ENCODE peak calls at places on chromosomes 1 and 21, in five cellular contexts. A, G, N, I and C are unnamed samples.

GRCh38 chr21:35614412-35614901 is 445.9 kb downstream of the SETD4 start:
- DNase-seq in A (no peak), N (no peak), I (no peak), G (no peak), C (no peak)

GRCh38 chr1:12405325-12406217 is 175.7 kb downstream of the VPS13D start:
- DNase-seq in A (no peak), N (no peak), I (no peak), G (no peak), C (peak; percentile 39)

GRCh38 chr1:183551924-183552323 is 38.3 kb downstream of the NCF2 start:
- DNase-seq in N (no peak), G (no peak), A (no peak), I (no peak), C (no peak)

GRCh38 chr1:10626781-10627410 is 152.1 kb downstream of the PEX14 start:
- DNase-seq in I (no peak), N (no peak), A (no peak), G (no peak), C (no peak)

GRCh38 chr1:245503548-245503947 is 348.8 kb downstream of the KIF26B start:
- DNase-seq in A (no peak), N (no peak), G (no peak), I (no peak), C (no peak)

GRCh38 chr1:48776400-48777218 is at the start of gene BEND5:
- DNase-seq in N (peak; percentile 27), I (peak; percentile 34), G (peak; percentile 57), A (peak; percentile 78), C (no peak)

GRCh38 chr21:40769231-40769630 is 77.7 kb downstream of the DSCAM start:
- DNase-seq in N (no peak), A (no peak), I (no peak), G (no peak), C (no peak)

GRCh38 chr1:235997049-235997448 is 67.8 kb downstream of the NID1 start:
- DNase-seq in A (no peak), G (no peak), I (no peak), N (no peak), C (no peak)

GRCh38 chr1:220803401-220804201 is 16.9 kb downstream of the MTARC1 start:
- DNase-seq in G (peak; percentile 53), I (no peak), A (no peak), N (no peak), C (no peak)

GRCh38 chr1:30416221-30416820 is 307.1 kb downstream of the MATN1 start:
- DNase-seq in I (no peak), N (no peak), G (peak; percentile 4), A (no peak), C (no peak)

GRCh38 chr21:39776589-39776988 is 31.6 kb downstream of the IGSF5 start:
- DNase-seq in I (no peak), G (no peak), A (no peak), N (no peak), C (no peak)

GRCh38 chr1:183995322-183996035 is 42.0 kb downstream of the COLGALT2 start:
- DNase-seq in A (no peak), I (no peak), N (no peak), G (no peak), C (no peak)

GRCh38 chr1:3787347-3787710 is 9.0 kb downstream of the LRRC47 start:
- DNase-seq in I (peak; percentile 32), N (no peak), G (no peak), A (no peak), C (no peak)

GRCh38 chr1:225987491-225988316 is 11.4 kb downstream of the SDE2 start:
- DNase-seq in I (no peak), A (no peak), N (no peak), G (no peak), C (peak; percentile 60)

GRCh38 chr1:59638172-59638800 is 176.5 kb upstream of the HOOK1 start:
- DNase-seq in G (no peak), N (no peak), I (no peak), A (no peak), C (peak; percentile 97)

GRCh38 chr1:82718719-82719419 is 918.1 kb downstream of the ADGRL2 start:
- DNase-seq in I (no peak), A (no peak), G (no peak), N (no peak), C (no peak)

GRCh38 chr1:15370781-15371467 is 38.8 kb upstream of the EFHD2 start:
- DNase-seq in A (no peak), I (no peak), G (no peak), N (no peak), C (no peak)